ENCODE peak calls at places on chromosome 13, in eight cellular contexts. Z is tibial artery, J is prostate gland, C is heart right ventricle, X is lower leg skin, L is caudate nucleus, N is psoas muscle, M is T-cell. R is an unnamed sample.
A peak's percentile ranks its signal among the peaks of the same experiment; 100 is the strongest.

GRCh38 chr13:106361621-106362020 is 173.8 kb downstream of the EFNB2 start:
- DNase-seq in Z (no peak), M (no peak), L (no peak), J (no peak), C (no peak), X (no peak), N (no peak), R (no peak)

GRCh38 chr13:30832845-30833332 is 73.2 kb upstream of the MEDAG start:
- DNase-seq in C (no peak), X (peak; percentile 41), M (no peak), L (no peak), N (peak; percentile 51), J (peak; percentile 95), Z (no peak), R (peak; percentile 47)

GRCh38 chr13:92657565-92657964 is 569.0 kb upstream of the GPC6 start:
- DNase-seq in C (no peak), Z (no peak), M (no peak), L (no peak), N (no peak), X (no peak), J (no peak), R (no peak)

GRCh38 chr13:106484084-106484754 is 51.2 kb downstream of the EFNB2 start:
- DNase-seq in Z (no peak), J (no peak), X (no peak), M (no peak), N (no peak), C (no peak), L (no peak), R (no peak)

GRCh38 chr13:39835253-39835652 is 179.8 kb downstream of the COG6 start:
- DNase-seq in Z (no peak), X (no peak), C (no peak), J (no peak), L (no peak), N (no peak), M (no peak), R (no peak)

GRCh38 chr13:39909634-39910033 is 254.2 kb downstream of the COG6 start:
- DNase-seq in Z (no peak), M (no peak), N (no peak), C (no peak), L (no peak), X (no peak), J (no peak), R (no peak)

GRCh38 chr13:113646921-113647340 is 11.1 kb downstream of the ATP4B start:
- DNase-seq in N (no peak), L (no peak), M (peak; percentile 29), X (no peak), Z (peak; percentile 66), C (no peak), J (no peak), R (no peak)

GRCh38 chr13:43196171-43196611 is 172.8 kb downstream of the DNAJC15 start:
- DNase-seq in J (no peak), X (peak; percentile 15), C (peak; percentile 47), M (no peak), N (peak; percentile 23), Z (no peak), L (no peak), R (no peak)

GRCh38 chr13:19860884-19861655 is 2.4 kb downstream of the ZMYM5 start:
- DNase-seq in X (no peak), C (no peak), J (no peak), M (no peak), Z (no peak), N (no peak), L (no peak), R (no peak)

R was measured in CD4-positive, alpha-beta T cell.